ENCODE peak calls at places on chromosomes 11 and 22, in six cellular contexts. Z is A549, U is endothelial cell of umbilical vein, E is WTC11, L is HepG2, D is K562. Q is an unnamed sample.

GRCh38 chr22:47793304-47794101 is 1031.1 kb downstream of the TBC1D22A start:
- DNase-seq in Z (no peak), U (no peak), D (no peak), L (no peak), E (no peak), Q (no peak)

GRCh38 chr22:19933328-19934241 is 8.0 kb upstream of the COMT start:
- DNase-seq in D (no peak), L (no peak), E (no peak), U (no peak), Z (no peak), Q (no peak)

GRCh38 chr11:103953797-103954495 is 82.5 kb upstream of the DDI1 start:
- DNase-seq in U (no peak), E (no peak), Z (no peak), D (no peak), L (no peak), Q (no peak)

GRCh38 chr11:122653911-122654310 is 1.6 kb upstream of the UBASH3B start:
- DNase-seq in D (no peak), Z (no peak), U (no peak), L (no peak), E (no peak), Q (no peak)

GRCh38 chr22:43885319-43885671 is 6.5 kb downstream of the PNPLA5 start:
- DNase-seq in U (no peak), E (no peak), Z (no peak), D (no peak), L (no peak), Q (no peak)

GRCh38 chr11:75505966-75506692 is 19.6 kb downstream of the GDPD5 start:
- DNase-seq in L (no peak), D (no peak), U (no peak), E (no peak), Z (no peak), Q (no peak)

GRCh38 chr22:39360674-39361413 is 11.1 kb downstream of the SYNGR1 start:
- DNase-seq in Z (peak), L (no peak), U (no peak), E (peak), D (no peak), Q (no peak)

GRCh38 chr11:122226810-122227379 is 110.9 kb upstream of the BLID start:
- DNase-seq in D (no peak), Z (no peak), U (no peak), L (no peak), E (no peak), Q (no peak)

GRCh38 chr22:35894464-35894878 is 134.2 kb downstream of the RBFOX2 start:
- DNase-seq in E (no peak), D (no peak), U (no peak), Z (no peak), L (no peak), Q (no peak)

GRCh38 chr11:95682552-95682951 is 107.0 kb downstream of the FAM76B start:
- DNase-seq in E (no peak), U (peak), D (no peak), L (no peak), Z (no peak), Q (no peak)

GRCh38 chr11:44743326-44743725 is 16.6 kb downstream of the TSPAN18 start:
- DNase-seq in D (no peak), U (no peak), E (peak), L (no peak), Z (no peak), Q (no peak)

GRCh38 chr11:33994937-33995336 is 56.6 kb upstream of the CAPRIN1 start:
- DNase-seq in E (no peak), Z (no peak), D (no peak), U (no peak), L (no peak), Q (no peak)

GRCh38 chr11:14336507-14337503 is 22.2 kb downstream of the RRAS2 start:
- DNase-seq in L (peak), E (no peak), U (peak), Z (peak), D (peak), Q (no peak)

GRCh38 chr11:82089426-82089825 is 644.2 kb downstream of the FAM181B start:
- DNase-seq in E (no peak), U (no peak), D (no peak), Z (no peak), L (no peak), Q (no peak)

GRCh38 chr11:65559951-65560537 is 1.9 kb upstream of the LTBP3 start:
- DNase-seq in E (no peak), D (no peak), L (peak), U (peak), Z (peak), Q (no peak)

GRCh38 chr11:64643258-64643881 is 52.4 kb downstream of the SLC22A12 start:
- DNase-seq in E (peak), D (peak), U (no peak), Z (no peak), L (no peak), Q (no peak)

GRCh38 chr22:24977370-24978230 is 25.1 kb downstream of the KIAA1671 start:
- DNase-seq in E (no peak), Z (no peak), L (no peak), D (no peak), U (no peak), Q (peak)

DNA sequence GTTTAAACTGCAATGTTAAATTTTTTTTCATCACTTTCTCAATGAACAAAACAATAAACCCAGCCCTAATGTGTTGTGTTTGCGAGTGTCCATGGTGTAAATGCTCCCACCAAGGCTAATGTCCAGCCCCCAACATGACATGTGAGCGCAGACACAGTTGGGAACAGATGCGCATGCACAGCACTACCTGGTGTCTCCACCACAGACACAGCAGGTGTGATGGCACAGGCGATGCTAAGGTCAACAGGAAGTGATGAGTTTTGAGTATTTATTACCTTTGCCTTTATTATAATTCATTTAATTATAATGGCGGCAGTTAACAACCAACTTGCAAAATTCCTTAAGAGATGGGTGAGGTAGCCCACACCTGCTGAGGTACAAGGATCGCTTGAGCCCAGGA is 42.9 kb downstream of the MICAL3 start:
- DNase-seq in D (no peak), Z (no peak), E (no peak), L (no peak), U (no peak), Q (no peak)
- TF ChIP-seq JUN in D (no peak), Z (no peak), E (no peak), L (no peak), U (no peak), Q (no peak)

GRCh38 chr11:71404209-71404608 is 44.0 kb downstream of the DHCR7 start:
- DNase-seq in Z (no peak), D (no peak), E (no peak), L (no peak), U (no peak), Q (no peak)
- TF ChIP-seq JUN in Z (no peak), D (no peak), E (no peak), L (no peak), U (no peak), Q (no peak)

DNA sequence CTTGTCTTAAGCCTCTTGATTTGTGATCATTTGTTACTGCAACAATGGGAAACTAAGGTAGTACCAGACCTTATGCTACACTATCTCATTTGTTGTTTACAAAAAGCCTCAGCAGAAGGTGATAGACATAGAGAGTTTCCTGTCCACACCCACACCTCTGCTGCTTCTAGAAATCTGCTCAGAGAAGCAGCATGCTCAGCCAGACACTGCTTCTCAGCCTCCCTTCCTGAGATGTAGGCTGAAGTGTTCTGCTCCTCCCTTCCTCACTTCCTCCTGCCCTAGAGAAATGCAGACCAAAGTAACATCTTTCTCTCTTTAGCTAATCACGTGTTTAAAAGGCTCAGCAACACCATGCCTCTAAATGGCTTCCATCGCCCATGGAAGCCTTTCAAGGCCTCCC is 88.4 kb downstream of the SLC1A2 start:
- DNase-seq in E (no peak), D (no peak), Z (no peak), U (no peak), L (no peak), Q (no peak)
- TF ChIP-seq JUN in E (no peak), D (no peak), Z (no peak), U (no peak), L (no peak), Q (no peak)

GRCh38 chr11:32266611-32267010 is 168.7 kb downstream of the WT1 start:
- DNase-seq in L (no peak), Z (no peak), D (no peak), U (no peak), E (no peak), Q (no peak)

GRCh38 chr11:32262367-32262766 is 171.5 kb downstream of the RCN1 start:
- DNase-seq in L (no peak), E (no peak), U (no peak), Z (no peak), D (no peak), Q (no peak)

GRCh38 chr11:32267679-32268187 is 167.6 kb downstream of the WT1 start:
- DNase-seq in E (no peak), U (no peak), D (no peak), Z (no peak), L (no peak), Q (no peak)
- TF ChIP-seq JUN in E (no peak), U (no peak), D (no peak), Z (no peak), L (no peak), Q (no peak)